ENCODE peak calls at places on chromosome 6, in nine cellular contexts. One of them, this sample, is unnamed.

GRCh38 chr6:30100154-30100553 is 12.7 kb downstream of the TRIM31 start:
- DNase-seq in astrocyte: no peak
- DNase-seq in activated CD4-positive, alpha-beta T cell treated with anti-CD3 and anti-CD28 coated beads, Interleukin-2, amount 50 U/mL, for 24 hours: no peak
- DNase-seq in ovary: no peak
- DNase-seq in HEK293T: no peak
- DNase-seq in amygdala: no peak
- DNase-seq in iPS-NIHi11: no peak
- DNase-seq in EL: no peak
- DNase-seq in substantia nigra: no peak
- DNase-seq in this sample: no peak

GRCh38 chr6:34534656-34535055 is 21.5 kb downstream of the SPDEF start:
- DNase-seq in astrocyte: no peak
- DNase-seq in activated CD4-positive, alpha-beta T cell treated with anti-CD3 and anti-CD28 coated beads, Interleukin-2, amount 50 U/mL, for 24 hours: no peak
- DNase-seq in ovary: no peak
- DNase-seq in HEK293T: no peak
- DNase-seq in amygdala: no peak
- DNase-seq in iPS-NIHi11: no peak
- DNase-seq in EL: no peak
- DNase-seq in substantia nigra: no peak
- DNase-seq in this sample: no peak

GRCh38 chr6:136365781-136366354 is 76.2 kb upstream of the BCLAF1 start:
- DNase-seq in astrocyte: no peak
- DNase-seq in activated CD4-positive, alpha-beta T cell treated with anti-CD3 and anti-CD28 coated beads, Interleukin-2, amount 50 U/mL, for 24 hours: no peak
- DNase-seq in ovary: no peak
- DNase-seq in HEK293T: no peak
- DNase-seq in amygdala: no peak
- DNase-seq in iPS-NIHi11: no peak
- DNase-seq in EL: no peak
- DNase-seq in substantia nigra: peak; percentile 52
- DNase-seq in this sample: no peak

GRCh38 chr6:39084506-39084905 is 30.5 kb downstream of the SAYSD1 start:
- DNase-seq in astrocyte: no peak
- DNase-seq in activated CD4-positive, alpha-beta T cell treated with anti-CD3 and anti-CD28 coated beads, Interleukin-2, amount 50 U/mL, for 24 hours: no peak
- DNase-seq in ovary: no peak
- DNase-seq in HEK293T: no peak
- DNase-seq in amygdala: no peak
- DNase-seq in iPS-NIHi11: no peak
- DNase-seq in EL: no peak
- DNase-seq in substantia nigra: no peak
- DNase-seq in this sample: no peak

GRCh38 chr6:31826793-31827285 is 699 bp upstream of the HSPA1B start:
- DNase-seq in astrocyte: peak; percentile 81
- DNase-seq in activated CD4-positive, alpha-beta T cell treated with anti-CD3 and anti-CD28 coated beads, Interleukin-2, amount 50 U/mL, for 24 hours: no peak
- DNase-seq in ovary: peak; percentile 91
- DNase-seq in HEK293T: no peak
- DNase-seq in amygdala: no peak
- DNase-seq in iPS-NIHi11: peak; percentile 49
- DNase-seq in EL: peak; percentile 89
- DNase-seq in substantia nigra: peak; percentile 56
- DNase-seq in this sample: no peak

GRCh38 chr6:105272783-105273182 is 93.0 kb upstream of the POPDC3 start:
- DNase-seq in astrocyte: no peak
- DNase-seq in activated CD4-positive, alpha-beta T cell treated with anti-CD3 and anti-CD28 coated beads, Interleukin-2, amount 50 U/mL, for 24 hours: no peak
- DNase-seq in ovary: no peak
- DNase-seq in HEK293T: no peak
- DNase-seq in amygdala: no peak
- DNase-seq in iPS-NIHi11: peak; percentile 52
- DNase-seq in EL: peak; percentile 15
- DNase-seq in substantia nigra: no peak
- DNase-seq in this sample: no peak

GRCh38 chr6:79436232-79436631 is 101.0 kb downstream of the LCA5 start:
- DNase-seq in astrocyte: no peak
- DNase-seq in activated CD4-positive, alpha-beta T cell treated with anti-CD3 and anti-CD28 coated beads, Interleukin-2, amount 50 U/mL, for 24 hours: no peak
- DNase-seq in ovary: no peak
- DNase-seq in HEK293T: no peak
- DNase-seq in amygdala: no peak
- DNase-seq in iPS-NIHi11: no peak
- DNase-seq in EL: no peak
- DNase-seq in substantia nigra: no peak
- DNase-seq in this sample: no peak

GRCh38 chr6:6751197-6751596 is 162.7 kb downstream of the LY86 start:
- DNase-seq in astrocyte: no peak
- DNase-seq in activated CD4-positive, alpha-beta T cell treated with anti-CD3 and anti-CD28 coated beads, Interleukin-2, amount 50 U/mL, for 24 hours: no peak
- DNase-seq in ovary: no peak
- DNase-seq in HEK293T: no peak
- DNase-seq in amygdala: no peak
- DNase-seq in iPS-NIHi11: no peak
- DNase-seq in EL: no peak
- DNase-seq in substantia nigra: no peak
- DNase-seq in this sample: no peak

GRCh38 chr6:56293756-56294155 is 46.4 kb upstream of the COL21A1 start:
- DNase-seq in astrocyte: no peak
- DNase-seq in activated CD4-positive, alpha-beta T cell treated with anti-CD3 and anti-CD28 coated beads, Interleukin-2, amount 50 U/mL, for 24 hours: no peak
- DNase-seq in ovary: no peak
- DNase-seq in HEK293T: no peak
- DNase-seq in amygdala: no peak
- DNase-seq in iPS-NIHi11: no peak
- DNase-seq in EL: no peak
- DNase-seq in substantia nigra: no peak
- DNase-seq in this sample: no peak

GRCh38 chr6:125950293-125950692 is 6.3 kb upstream of the HINT3 start:
- DNase-seq in astrocyte: peak; percentile 75
- DNase-seq in activated CD4-positive, alpha-beta T cell treated with anti-CD3 and anti-CD28 coated beads, Interleukin-2, amount 50 U/mL, for 24 hours: no peak
- DNase-seq in ovary: no peak
- DNase-seq in HEK293T: no peak
- DNase-seq in amygdala: no peak
- DNase-seq in iPS-NIHi11: peak; percentile 34
- DNase-seq in EL: peak; percentile 87
- DNase-seq in substantia nigra: no peak
- DNase-seq in this sample: no peak

GRCh38 chr6:137033828-137034227 is 10.9 kb downstream of the IL20RA start:
- DNase-seq in astrocyte: peak; percentile 75
- DNase-seq in activated CD4-positive, alpha-beta T cell treated with anti-CD3 and anti-CD28 coated beads, Interleukin-2, amount 50 U/mL, for 24 hours: peak; percentile 33
- DNase-seq in ovary: no peak
- DNase-seq in HEK293T: no peak
- DNase-seq in amygdala: no peak
- DNase-seq in iPS-NIHi11: no peak
- DNase-seq in EL: no peak
- DNase-seq in substantia nigra: no peak
- DNase-seq in this sample: no peak

GRCh38 chr6:134288538-134289203 is 29.2 kb downstream of the SGK1 start:
- DNase-seq in astrocyte: peak; percentile 92
- DNase-seq in activated CD4-positive, alpha-beta T cell treated with anti-CD3 and anti-CD28 coated beads, Interleukin-2, amount 50 U/mL, for 24 hours: peak; percentile 15
- DNase-seq in ovary: no peak
- DNase-seq in HEK293T: no peak
- DNase-seq in amygdala: no peak
- DNase-seq in iPS-NIHi11: no peak
- DNase-seq in EL: peak; percentile 91
- DNase-seq in substantia nigra: no peak
- DNase-seq in this sample: no peak

GRCh38 chr6:44149369-44150012 is 9.1 kb upstream of the CAPN11 start:
- DNase-seq in astrocyte: no peak
- DNase-seq in activated CD4-positive, alpha-beta T cell treated with anti-CD3 and anti-CD28 coated beads, Interleukin-2, amount 50 U/mL, for 24 hours: no peak
- DNase-seq in ovary: no peak
- DNase-seq in HEK293T: no peak
- DNase-seq in amygdala: no peak
- DNase-seq in iPS-NIHi11: no peak
- DNase-seq in EL: no peak
- DNase-seq in substantia nigra: no peak
- DNase-seq in this sample: no peak

GRCh38 chr6:130239755-130240154 is 17.0 kb upstream of the SAMD3 start:
- DNase-seq in astrocyte: no peak
- DNase-seq in activated CD4-positive, alpha-beta T cell treated with anti-CD3 and anti-CD28 coated beads, Interleukin-2, amount 50 U/mL, for 24 hours: no peak
- DNase-seq in ovary: no peak
- DNase-seq in HEK293T: no peak
- DNase-seq in amygdala: no peak
- DNase-seq in iPS-NIHi11: no peak
- DNase-seq in EL: peak; percentile 1
- DNase-seq in substantia nigra: no peak
- DNase-seq in this sample: no peak

This sample was measured in caudate nucleus.